ENCODE peak calls at places on chromosomes 6 and 20, in eight cellular contexts. Y is neural progenitor cell; Q is esophagus muscularis mucosa; X is CD8-positive, alpha-beta memory T cell; W is effector memory CD4-positive, alpha-beta T cell; H is mesendoderm; C is NT2/D1; L is prostate gland. Z is an unnamed sample.

GRCh38 chr6:105302617-105303128 is 100.2 kb downstream of the PREP start:
- DNase-seq in Y (peak; percentile 20), Q (no peak), X (no peak), W (no peak), H (peak; percentile 3), C (no peak), L (no peak), Z (no peak)

GRCh38 chr20:9838378-9839295 is at the start of gene PAK5:
- DNase-seq in Y (peak; percentile 96), Q (no peak), X (no peak), W (no peak), H (peak; percentile 96), C (peak; percentile 89), L (peak; percentile 82), Z (no peak)

GRCh38 chr6:36679043-36679821 is 718 bp downstream of the CDKN1A start:
- DNase-seq in Y (peak; percentile 63), Q (peak; percentile 96), X (peak; percentile 16), W (peak; percentile 27), H (peak; percentile 74), C (no peak), L (peak; percentile 50), Z (peak; percentile 11)

GRCh38 chr6:108556864-108557493 is 3.7 kb upstream of the FOXO3 start:
- DNase-seq in Y (peak; percentile 22), Q (no peak), X (no peak), W (no peak), H (peak; percentile 26), C (no peak), L (peak; percentile 42), Z (no peak)

GRCh38 chr6:156053626-156054025 is 598.0 kb upstream of the NOX3 start:
- DNase-seq in Y (no peak), Q (no peak), X (no peak), W (no peak), H (no peak), C (no peak), L (no peak), Z (no peak)

GRCh38 chr6:87198496-87198895 is 43.1 kb downstream of the ZNF292 start:
- DNase-seq in Y (no peak), Q (no peak), X (no peak), W (no peak), H (no peak), C (no peak), L (no peak), Z (no peak)

GRCh38 chr6:33410711-33411631 is at the start of gene PHF1:
- DNase-seq in Y (no peak), Q (no peak), X (peak; percentile 88), W (no peak), H (no peak), C (no peak), L (peak; percentile 76), Z (peak; percentile 88)

GRCh38 chr6:115137910-115138309 is 795.1 kb upstream of the HS3ST5 start:
- DNase-seq in Y (no peak), Q (no peak), X (no peak), W (no peak), H (peak; percentile 19), C (no peak), L (no peak), Z (no peak)

GRCh38 chr6:30555428-30556005 is 772 bp downstream of the GNL1 start:
- DNase-seq in Y (peak; percentile 83), Q (no peak), X (no peak), W (no peak), H (peak; percentile 77), C (peak; percentile 27), L (peak; percentile 29), Z (peak; percentile 28)

GRCh38 chr6:108113557-108114519 is 39.3 kb upstream of the OSTM1 start:
- DNase-seq in Y (peak; percentile 76), Q (no peak), X (no peak), W (no peak), H (peak; percentile 75), C (no peak), L (no peak), Z (no peak)

GRCh38 chr6:46792635-46793034 is 554 bp upstream of the MEP1A start:
- DNase-seq in Y (no peak), Q (no peak), X (no peak), W (no peak), H (no peak), C (no peak), L (no peak), Z (no peak)

GRCh38 chr6:125808060-125808459 is 17.3 kb downstream of the NCOA7 start:
- DNase-seq in Y (no peak), Q (no peak), X (no peak), W (no peak), H (peak; percentile 71), C (no peak), L (no peak), Z (no peak)

GRCh38 chr6:21149460-21149859 is 444.1 kb upstream of the SOX4 start:
- DNase-seq in Y (no peak), Q (no peak), X (no peak), W (no peak), H (peak; percentile 78), C (no peak), L (no peak), Z (no peak)

GRCh38 chr6:106702451-106703110 is 73.2 kb downstream of the QRSL1 start:
- DNase-seq in Y (no peak), Q (no peak), X (no peak), W (no peak), H (no peak), C (no peak), L (peak; percentile 8), Z (no peak)

GRCh38 chr20:12744026-12744425 is 264.7 kb upstream of the SPTLC3 start:
- DNase-seq in Y (no peak), Q (no peak), X (no peak), W (no peak), H (no peak), C (no peak), L (no peak), Z (no peak)

GRCh38 chr6:84618836-84619235 is 145.6 kb downstream of the TBX18 start:
- DNase-seq in Y (peak; percentile 67), Q (no peak), X (no peak), W (no peak), H (peak; percentile 90), C (peak; percentile 30), L (no peak), Z (no peak)

GRCh38 chr6:317452-318144 is 25.3 kb downstream of the DUSP22 start:
- DNase-seq in Y (no peak), Q (no peak), X (no peak), W (no peak), H (no peak), C (no peak), L (no peak), Z (no peak)

GRCh38 chr6:315226-315625 is 22.9 kb downstream of the DUSP22 start:
- DNase-seq in Y (no peak), Q (no peak), X (no peak), W (no peak), H (no peak), C (no peak), L (no peak), Z (no peak)

GRCh38 chr6:316753-317038 is 24.4 kb downstream of the DUSP22 start:
- DNase-seq in Y (no peak), Q (no peak), X (no peak), W (no peak), H (no peak), C (no peak), L (no peak), Z (no peak)

GRCh38 chr6:317068-317451 is 24.8 kb downstream of the DUSP22 start:
- DNase-seq in Y (no peak), Q (no peak), X (no peak), W (no peak), H (no peak), C (no peak), L (no peak), Z (no peak)

DNA sequence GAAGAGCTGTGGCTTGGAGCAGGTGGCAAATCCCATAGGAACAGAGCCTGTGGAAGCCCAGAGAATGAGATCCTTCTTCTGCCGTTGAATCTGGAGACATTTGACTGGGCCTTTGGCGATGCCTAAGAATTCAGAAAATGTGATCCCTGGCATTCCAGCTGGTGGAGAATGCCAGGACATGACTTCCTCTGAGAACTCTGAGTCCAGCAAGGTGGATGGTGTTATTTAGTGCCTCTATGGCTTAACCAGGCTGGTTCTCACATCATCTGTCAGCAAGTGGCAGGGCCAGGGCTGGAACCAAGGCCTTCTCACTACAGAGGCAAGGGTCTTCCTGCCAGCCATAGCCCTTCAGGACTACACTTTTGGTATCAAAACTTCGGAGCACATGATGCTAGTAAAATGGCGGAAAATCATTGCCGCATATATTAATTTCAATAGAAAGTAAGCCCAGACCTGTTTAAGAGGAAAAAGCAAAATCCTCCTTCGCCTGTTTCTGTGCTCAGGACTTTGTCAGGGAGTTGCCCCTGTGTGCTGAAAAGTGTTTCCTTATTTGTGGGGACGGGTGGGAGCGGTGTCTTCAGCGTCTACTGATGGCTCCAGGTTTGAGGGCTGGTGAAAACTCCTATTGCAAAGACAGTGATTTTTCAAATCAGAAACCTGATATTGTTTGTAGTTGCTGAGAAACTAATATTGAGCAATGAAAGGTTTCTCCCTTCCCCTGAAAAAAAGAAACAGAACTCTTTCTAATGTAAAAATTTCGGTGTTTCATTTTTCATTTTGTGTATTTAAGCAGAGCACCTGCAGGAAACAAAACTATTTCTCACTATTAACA is 23.9 kb downstream of the DUSP22 start:
- DNase-seq in Y (no peak), Q (no peak), X (no peak), W (no peak), H (peak; percentile 30), C (no peak), L (no peak), Z (no peak)
- H3K4me1 ChIP-seq in Y (no peaks in the 10 kb centered on the region), Q (peaks cover 16% of the 10 kb centered on the region), X (peaks cover 4% of the 10 kb centered on the region), W (no peaks in the 10 kb centered on the region), H (no peaks in the 10 kb centered on the region), C (no peaks in the 10 kb centered on the region), L (no peaks in the 10 kb centered on the region), Z (peaks cover 9% of the 10 kb centered on the region)

GRCh38 chr6:119134752-119135151 is 56.3 kb upstream of the FAM184A start:
- DNase-seq in Y (no peak), Q (no peak), X (no peak), W (no peak), H (no peak), C (no peak), L (no peak), Z (no peak)
- H3K4me1 ChIP-seq in Y (no peaks in the 10 kb centered on the region), Q (peaks cover 21% of the 10 kb centered on the region), X (no peaks in the 10 kb centered on the region), W (no peaks in the 10 kb centered on the region), H (peaks cover 4% of the 10 kb centered on the region), C (no peaks in the 10 kb centered on the region), L (no peaks in the 10 kb centered on the region), Z (no peaks in the 10 kb centered on the region)

DNA sequence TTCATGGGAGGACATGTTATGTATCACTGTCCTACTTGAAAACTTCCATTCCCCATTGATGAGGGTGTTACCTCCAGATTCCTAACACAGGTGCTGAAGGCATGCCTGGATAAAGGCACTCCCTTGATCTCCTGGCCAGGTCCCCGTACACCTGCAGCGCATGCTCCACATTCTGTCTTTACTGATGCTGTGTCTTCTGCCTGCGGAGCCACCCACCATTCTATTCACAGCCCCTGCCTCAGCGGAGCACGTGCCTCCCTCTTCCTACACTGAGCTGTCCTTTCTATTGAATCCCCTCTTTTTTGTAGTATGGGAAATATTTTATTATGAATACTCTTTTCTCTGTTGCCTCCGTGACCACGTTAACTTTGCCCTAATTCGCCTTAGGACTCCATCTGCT is 25.0 kb downstream of the PTPN1 start:
- DNase-seq in Y (no peak), Q (no peak), X (no peak), W (no peak), H (no peak), C (no peak), L (no peak), Z (no peak)
- H3K4me1 ChIP-seq in Y (peaks cover 43% of the 10 kb centered on the region), Q (peaks cover 91% of the 10 kb centered on the region), X (peaks cover 64% of the 10 kb centered on the region), W (peaks cover 17% of the 10 kb centered on the region), H (no peaks in the 10 kb centered on the region), C (peaks cover 2% of the 10 kb centered on the region), L (peaks cover 13% of the 10 kb centered on the region), Z (peaks cover 8% of the 10 kb centered on the region)

GRCh38 chr20:5091902-5092301 is 27.9 kb downstream of the PCNA start:
- DNase-seq in Y (no peak), Q (no peak), X (no peak), W (no peak), H (no peak), C (no peak), L (no peak), Z (no peak)
- H3K4me1 ChIP-seq in Y (no peaks in the 10 kb centered on the region), Q (no peaks in the 10 kb centered on the region), X (peaks cover 8% of the 10 kb centered on the region), W (peaks cover 6% of the 10 kb centered on the region), H (no peaks in the 10 kb centered on the region), C (no peaks in the 10 kb centered on the region), L (no peaks in the 10 kb centered on the region), Z (peaks cover 9% of the 10 kb centered on the region)